ENCODE peak calls at places on chromosomes 1 and 21, in four cellular contexts. Z is iPS DF 6.9; G is SJSA1; I is central memory CD4-positive, alpha-beta T cell. D is an unnamed sample.

GRCh38 chr1:109931189-109931672 is 20.6 kb downstream of the CSF1 start:
- DNase-seq in Z (peak), G (peak), I (no peak), D (peak)

GRCh38 chr1:111695801-111696200 is 43.4 kb downstream of the INKA2 start:
- DNase-seq in Z (no peak), G (no peak), I (no peak), D (no peak)

GRCh38 chr1:94734963-94735899 is 84.9 kb upstream of the SLC44A3 start:
- DNase-seq in Z (no peak), G (peak), I (no peak), D (peak)

GRCh38 chr1:67624680-67625079 is 60.3 kb upstream of the GADD45A start:
- DNase-seq in Z (no peak), G (peak), I (no peak), D (no peak)

GRCh38 chr21:38228115-38228514 is 28.7 kb upstream of the KCNJ15 start:
- DNase-seq in Z (peak), G (no peak), I (no peak), D (no peak)

GRCh38 chr21:46320331-46320801 is 3.3 kb downstream of the C21orf58 start:
- DNase-seq in Z (no peak), G (no peak), I (no peak), D (no peak)

GRCh38 chr1:103256490-103256889 is 148.2 kb upstream of the COL11A1 start:
- DNase-seq in Z (no peak), G (no peak), I (no peak), D (no peak)

GRCh38 chr1:108610073-108610472 is 50.2 kb downstream of the EEIG2 start:
- DNase-seq in Z (no peak), G (no peak), I (no peak), D (no peak)

GRCh38 chr1:198179556-198179981 is 22.8 kb downstream of the NEK7 start:
- DNase-seq in Z (no peak), G (no peak), I (peak), D (no peak)

GRCh38 chr21:27480841-27481261 is 514.0 kb upstream of the ADAMTS5 start:
- DNase-seq in Z (no peak), G (no peak), I (no peak), D (no peak)

GRCh38 chr1:243667591-243667990 is 182.5 kb downstream of the AKT3 start:
- DNase-seq in Z (no peak), G (no peak), I (no peak), D (no peak)

GRCh38 chr1:82391712-82392111 is 591.0 kb downstream of the ADGRL2 start:
- DNase-seq in Z (no peak), G (no peak), I (no peak), D (no peak)

GRCh38 chr1:86696522-86696921 is 7.9 kb upstream of the SH3GLB1 start:
- DNase-seq in Z (no peak), G (no peak), I (no peak), D (no peak)

GRCh38 chr1:228464487-228464983 is 22.6 kb upstream of the RNF187 start:
- DNase-seq in Z (no peak), G (peak), I (peak), D (no peak)

GRCh38 chr21:15293251-15293650 is 228.5 kb upstream of the NRIP1 start:
- DNase-seq in Z (no peak), G (no peak), I (no peak), D (peak)

GRCh38 chr1:38953433-38953860 is 11.8 kb upstream of the RHBDL2 start:
- DNase-seq in Z (peak), G (no peak), I (no peak), D (no peak)

GRCh38 chr1:158939180-158939579 is 7.8 kb downstream of the PYHIN1 start:
- DNase-seq in Z (no peak), G (no peak), I (no peak), D (no peak)

GRCh38 chr1:6770727-6771567 is 14.3 kb upstream of the CAMTA1 start:
- DNase-seq in Z (no peak), G (peak), I (no peak), D (no peak)

GRCh38 chr1:226648421-226648820 is 90.7 kb downstream of the ITPKB start:
- DNase-seq in Z (no peak), G (no peak), I (no peak), D (no peak)

GRCh38 chr1:38179423-38179822 is 132.8 kb upstream of the POU3F1 start:
- DNase-seq in Z (no peak), G (no peak), I (no peak), D (no peak)

GRCh38 chr1:77824083-77824482 is 44.6 kb downstream of the MIGA1 start:
- DNase-seq in Z (no peak), G (peak), I (no peak), D (peak)

GRCh38 chr1:200488375-200489165 is 78.7 kb upstream of the ZNF281 start:
- DNase-seq in Z (no peak), G (peak), I (peak), D (peak)

GRCh38 chr1:29469457-29469856 is 233.1 kb downstream of the PTPRU start:
- DNase-seq in Z (no peak), G (no peak), I (no peak), D (no peak)

GRCh38 chr1:245797592-245798366 is 643.0 kb downstream of the KIF26B start:
- DNase-seq in Z (peak), G (no peak), I (no peak), D (no peak)

GRCh38 chr1:94039514-94039870 is 81.5 kb downstream of the ABCA4 start:
- DNase-seq in Z (no peak), G (peak), I (peak), D (peak)

GRCh38 chr1:11740258-11741192 is 4.6 kb downstream of the AGTRAP start:
- DNase-seq in Z (no peak), G (no peak), I (peak), D (no peak)

GRCh38 chr1:158037876-158038359 is 44.5 kb downstream of the KIRREL1 start:
- DNase-seq in Z (no peak), G (peak), I (no peak), D (peak)

GRCh38 chr1:10415211-10415930 is 14.9 kb upstream of the CENPS start:
- DNase-seq in Z (no peak), G (no peak), I (no peak), D (peak)

GRCh38 chr1:97094257-97094972 is 372.8 kb downstream of the PTBP2 start:
- DNase-seq in Z (no peak), G (peak), I (no peak), D (peak)

GRCh38 chr1:247054992-247055415 is 23.6 kb downstream of the ZNF670 start:
- DNase-seq in Z (no peak), G (no peak), I (no peak), D (no peak)

GRCh38 chr1:114037952-114038867 is 58.9 kb downstream of the OLFML3 start:
- DNase-seq in Z (no peak), G (no peak), I (no peak), D (no peak)